ENCODE peak calls at places on chromosomes 13 and 19, in four cellular contexts. I, R, E and C are unnamed samples.

GRCh38 chr13:96020155-96020575 is 33.0 kb downstream of the UGGT2 start:
- DNase-seq in I (peak), R (peak), E (no peak), C (peak)

GRCh38 chr13:79749985-79750551 is 269.1 kb downstream of the NDFIP2 start:
- DNase-seq in I (peak), R (no peak), E (no peak), C (peak)

GRCh38 chr19:5292843-5293606 is 47.6 kb downstream of the PTPRS start:
- DNase-seq in I (peak), R (peak), E (peak), C (peak)

GRCh38 chr19:4473011-4473410 is 914 bp downstream of the HDGFL2 start:
- DNase-seq in I (no peak), R (no peak), E (no peak), C (no peak)

GRCh38 chr13:39415003-39415402 is 188.0 kb downstream of the LHFPL6 start:
- DNase-seq in I (peak), R (no peak), E (no peak), C (no peak)

GRCh38 chr19:8401981-8402411 is 11.1 kb upstream of the MARCHF2 start:
- DNase-seq in I (no peak), R (no peak), E (no peak), C (no peak)

GRCh38 chr19:18419699-18420460 is 682 bp downstream of the SSBP4 start:
- DNase-seq in I (no peak), R (no peak), E (no peak), C (no peak)

GRCh38 chr13:32940601-32941000 is 75.6 kb upstream of the KL start:
- DNase-seq in I (peak), R (no peak), E (no peak), C (peak)

GRCh38 chr13:76489299-76489698 is 396.9 kb downstream of the KCTD12 start:
- DNase-seq in I (no peak), R (peak), E (no peak), C (no peak)

GRCh38 chr13:97067342-97067895 is 73.1 kb upstream of the OXGR1 start:
- DNase-seq in I (peak), R (no peak), E (no peak), C (no peak)

GRCh38 chr13:113863511-113864302 is at the start of gene GAS6:
- DNase-seq in I (peak), R (peak), E (no peak), C (peak)

GRCh38 chr13:111666377-111666776 is 345.9 kb downstream of the TEX29 start:
- DNase-seq in I (no peak), R (no peak), E (no peak), C (no peak)